ENCODE peak calls at places on chromosome 3, in ten cellular contexts. O is NCI-H345; B is GM23248; J is HFFc6; C is AG10803; G is KBM-7; M is hippocampal formation; E is kidney epithelial cell; Q is fibroblast of pulmonary artery; X is stimulated activated CD8-positive, alpha-beta memory T cell treated with anti-CD3 and anti-CD28 coated beads, Interleukin-4, amount 100 ng/mL, for 1 hour. K is an unnamed sample.

GRCh38 chr3:194967126-194968117 is 281.7 kb downstream of the FAM43A start:
- DNase-seq in O (no peak), B (no peak), J (no peak), C (peak), G (no peak), M (no peak), E (no peak), Q (peak), X (no peak), K (no peak)

GRCh38 chr3:170622369-170623159 is 36.7 kb upstream of the SLC7A14 start:
- DNase-seq in O (peak), B (peak), J (peak), C (peak), G (no peak), M (peak), E (peak), Q (peak), X (no peak), K (no peak)

GRCh38 chr3:128326051-128326823 is 140.5 kb downstream of the DNAJB8 start:
- DNase-seq in O (no peak), B (no peak), J (no peak), C (no peak), G (no peak), M (no peak), E (no peak), Q (no peak), X (no peak), K (no peak)

GRCh38 chr3:71425491-71426071 is 157.9 kb downstream of the FOXP1 start:
- DNase-seq in O (no peak), B (peak), J (peak), C (peak), G (no peak), M (no peak), E (peak), Q (no peak), X (no peak), K (no peak)

GRCh38 chr3:148366743-148367410 is 330.8 kb upstream of the AGTR1 start:
- DNase-seq in O (peak), B (peak), J (peak), C (peak), G (peak), M (peak), E (no peak), Q (peak), X (no peak), K (no peak)

GRCh38 chr3:152968388-152969024 is 133.6 kb downstream of the P2RY1 start:
- DNase-seq in O (no peak), B (peak), J (no peak), C (peak), G (no peak), M (no peak), E (no peak), Q (peak), X (no peak), K (no peak)

GRCh38 chr3:112681822-112682325 is 40.9 kb upstream of the CCDC80 start:
- DNase-seq in O (peak), B (peak), J (peak), C (peak), G (no peak), M (no peak), E (peak), Q (peak), X (no peak), K (no peak)

GRCh38 chr3:150239764-150240163 is 168.3 kb upstream of the TSC22D2 start:
- DNase-seq in O (no peak), B (no peak), J (no peak), C (no peak), G (no peak), M (no peak), E (no peak), Q (no peak), X (no peak), K (no peak)

GRCh38 chr3:196518999-196519737 is 4.0 kb upstream of the SMCO1 start:
- DNase-seq in O (peak), B (peak), J (peak), C (peak), G (peak), M (no peak), E (no peak), Q (peak), X (peak), K (no peak)

GRCh38 chr3:85796140-85796539 is 837.4 kb downstream of the CADM2 start:
- DNase-seq in O (no peak), B (no peak), J (no peak), C (no peak), G (no peak), M (no peak), E (no peak), Q (no peak), X (no peak), K (no peak)

GRCh38 chr3:144162042-144162441 is 190.4 kb downstream of the DIPK2A start:
- DNase-seq in O (peak), B (peak), J (no peak), C (no peak), G (no peak), M (no peak), E (no peak), Q (peak), X (no peak), K (no peak)

GRCh38 chr3:73848173-73848751 is 223.5 kb upstream of the PDZRN3 start:
- DNase-seq in O (peak), B (peak), J (peak), C (peak), G (no peak), M (peak), E (no peak), Q (peak), X (no peak), K (no peak)

GRCh38 chr3:171049831-171050444 is 23.4 kb upstream of the SLC2A2 start:
- DNase-seq in O (peak), B (peak), J (peak), C (peak), G (peak), M (peak), E (no peak), Q (peak), X (peak), K (peak)

GRCh38 chr3:36258381-36258780 is 121.9 kb upstream of the STAC start:
- DNase-seq in O (no peak), B (peak), J (no peak), C (peak), G (no peak), M (no peak), E (no peak), Q (no peak), X (no peak), K (no peak)

GRCh38 chr3:10320320-10320677 is 613 bp downstream of the SEC13 start:
- DNase-seq in O (no peak), B (peak), J (no peak), C (no peak), G (no peak), M (no peak), E (no peak), Q (no peak), X (no peak), K (no peak)

GRCh38 chr3:130517541-130517940 is 564 bp downstream of the COL6A6 start:
- DNase-seq in O (no peak), B (peak), J (no peak), C (peak), G (no peak), M (no peak), E (no peak), Q (peak), X (no peak), K (no peak)

GRCh38 chr3:156298938-156299337 is 178.6 kb downstream of the KCNAB1 start:
- DNase-seq in O (no peak), B (no peak), J (no peak), C (no peak), G (no peak), M (no peak), E (no peak), Q (no peak), X (no peak), K (no peak)

GRCh38 chr3:111594205-111594604 is 941 bp downstream of the ZBED2 start:
- DNase-seq in O (no peak), B (peak), J (peak), C (peak), G (no peak), M (no peak), E (peak), Q (peak), X (no peak), K (no peak)

GRCh38 chr3:138949002-138949418 is 2.0 kb downstream of the FOXL2NB start:
- DNase-seq in O (no peak), B (no peak), J (no peak), C (no peak), G (no peak), M (no peak), E (peak), Q (no peak), X (no peak), K (no peak)

GRCh38 chr3:15161113-15161512 is 44.9 kb upstream of the CAPN7 start:
- DNase-seq in O (no peak), B (peak), J (no peak), C (peak), G (no peak), M (no peak), E (no peak), Q (no peak), X (no peak), K (no peak)

GRCh38 chr3:176767385-176767784 is 429.9 kb downstream of the TBL1XR1 start:
- DNase-seq in O (no peak), B (peak), J (no peak), C (peak), G (no peak), M (no peak), E (peak), Q (peak), X (no peak), K (no peak)

GRCh38 chr3:52730681-52731080 is 24.8 kb downstream of the SPCS1 start:
- DNase-seq in O (no peak), B (no peak), J (no peak), C (no peak), G (peak), M (no peak), E (no peak), Q (peak), X (no peak), K (no peak)

GRCh38 chr3:45986303-45986982 is 9.2 kb downstream of the FYCO1 start:
- DNase-seq in O (no peak), B (peak), J (peak), C (peak), G (no peak), M (no peak), E (no peak), Q (peak), X (no peak), K (no peak)

GRCh38 chr3:110576962-110577361 is 494.7 kb upstream of the NECTIN3 start:
- DNase-seq in O (no peak), B (peak), J (peak), C (peak), G (no peak), M (no peak), E (peak), Q (peak), X (no peak), K (no peak)

GRCh38 chr3:52176951-52177700 is 20.8 kb upstream of the ALAS1 start:
- DNase-seq in O (no peak), B (no peak), J (no peak), C (no peak), G (no peak), M (no peak), E (no peak), Q (no peak), X (no peak), K (no peak)

K was measured in memory B cell.